ENCODE peak calls at places on chromosome 17, in six cellular contexts. One of them, this sample, is unnamed.

GRCh38 chr17:73952136-73952497 is 251.4 kb upstream of the RPL38 start:
- DNase-seq in neural crest cell: peak; percentile 32
- DNase-seq in body of pancreas: no peak
- DNase-seq in mammary epithelial cell: no peak
- DNase-seq in stomach: no peak
- DNase-seq in AG10803: no peak
- DNase-seq in this sample: peak; percentile 63

GRCh38 chr17:75181608-75182318 is 996 bp downstream of the SUMO2 start:
- DNase-seq in neural crest cell: no peak
- DNase-seq in body of pancreas: no peak
- DNase-seq in mammary epithelial cell: peak; percentile 18
- DNase-seq in stomach: peak; percentile 28
- DNase-seq in AG10803: no peak
- DNase-seq in this sample: no peak

GRCh38 chr17:61410555-61411089 is 11.0 kb downstream of the TBX2 start:
- DNase-seq in neural crest cell: peak; percentile 88
- DNase-seq in body of pancreas: peak; percentile 52
- DNase-seq in mammary epithelial cell: no peak
- DNase-seq in stomach: peak; percentile 70
- DNase-seq in AG10803: peak; percentile 43
- DNase-seq in this sample: peak; percentile 90

GRCh38 chr17:9238340-9239259 is 217.3 kb downstream of the NTN1 start:
- DNase-seq in neural crest cell: no peak
- DNase-seq in body of pancreas: no peak
- DNase-seq in mammary epithelial cell: no peak
- DNase-seq in stomach: no peak
- DNase-seq in AG10803: no peak
- DNase-seq in this sample: no peak

GRCh38 chr17:68497885-68498319 is 14.3 kb upstream of the PRKAR1A start:
- DNase-seq in neural crest cell: no peak
- DNase-seq in body of pancreas: no peak
- DNase-seq in mammary epithelial cell: no peak
- DNase-seq in stomach: peak; percentile 61
- DNase-seq in AG10803: no peak
- DNase-seq in this sample: no peak

GRCh38 chr17:10226930-10227695 is 28.7 kb upstream of the GAS7 start:
- DNase-seq in neural crest cell: peak; percentile 45
- DNase-seq in body of pancreas: no peak
- DNase-seq in mammary epithelial cell: no peak
- DNase-seq in stomach: peak; percentile 28
- DNase-seq in AG10803: no peak
- DNase-seq in this sample: peak; percentile 59

GRCh38 chr17:27379863-27380533 is 76.2 kb upstream of the KSR1 start:
- DNase-seq in neural crest cell: peak; percentile 35
- DNase-seq in body of pancreas: peak; percentile 70
- DNase-seq in mammary epithelial cell: peak; percentile 27
- DNase-seq in stomach: peak; percentile 72
- DNase-seq in AG10803: peak; percentile 52
- DNase-seq in this sample: no peak

GRCh38 chr17:68184816-68185436 is 62.9 kb upstream of the AMZ2 start:
- DNase-seq in neural crest cell: no peak
- DNase-seq in body of pancreas: no peak
- DNase-seq in mammary epithelial cell: no peak
- DNase-seq in stomach: no peak
- DNase-seq in AG10803: no peak
- DNase-seq in this sample: no peak

GRCh38 chr17:9715503-9716016 is 70.2 kb downstream of the USP43 start:
- DNase-seq in neural crest cell: no peak
- DNase-seq in body of pancreas: no peak
- DNase-seq in mammary epithelial cell: no peak
- DNase-seq in stomach: no peak
- DNase-seq in AG10803: no peak
- DNase-seq in this sample: no peak

GRCh38 chr17:61294777-61295176 is 104.9 kb upstream of the TBX2 start:
- DNase-seq in neural crest cell: no peak
- DNase-seq in body of pancreas: no peak
- DNase-seq in mammary epithelial cell: peak; percentile 48
- DNase-seq in stomach: no peak
- DNase-seq in AG10803: peak; percentile 65
- DNase-seq in this sample: no peak

GRCh38 chr17:5297245-5297644 is 15.2 kb downstream of the RABEP1 start:
- DNase-seq in neural crest cell: no peak
- DNase-seq in body of pancreas: no peak
- DNase-seq in mammary epithelial cell: peak; percentile 16
- DNase-seq in stomach: no peak
- DNase-seq in AG10803: no peak
- DNase-seq in this sample: no peak
- TF ChIP-seq CTCF in neural crest cell: no peak
- TF ChIP-seq CTCF in body of pancreas: no peak
- TF ChIP-seq CTCF in mammary epithelial cell: peak; percentile 23
- TF ChIP-seq CTCF in stomach: no peak
- TF ChIP-seq CTCF in AG10803: no peak
- TF ChIP-seq CTCF in this sample: no peak

GRCh38 chr17:31803494-31804213 is 55.4 kb downstream of the COPRS start:
- DNase-seq in neural crest cell: no peak
- DNase-seq in body of pancreas: no peak
- DNase-seq in mammary epithelial cell: no peak
- DNase-seq in stomach: no peak
- DNase-seq in AG10803: no peak
- DNase-seq in this sample: no peak

GRCh38 chr17:31811021-31811565 is 48.0 kb downstream of the COPRS start:
- DNase-seq in neural crest cell: no peak
- DNase-seq in body of pancreas: no peak
- DNase-seq in mammary epithelial cell: no peak
- DNase-seq in stomach: no peak
- DNase-seq in AG10803: no peak
- DNase-seq in this sample: no peak

GRCh38 chr17:31807846-31808245 is 51.2 kb downstream of the COPRS start:
- DNase-seq in neural crest cell: no peak
- DNase-seq in body of pancreas: no peak
- DNase-seq in mammary epithelial cell: no peak
- DNase-seq in stomach: no peak
- DNase-seq in AG10803: peak; percentile 60
- DNase-seq in this sample: no peak

GRCh38 chr17:31808521-31808920 is 50.5 kb downstream of the COPRS start:
- DNase-seq in neural crest cell: no peak
- DNase-seq in body of pancreas: no peak
- DNase-seq in mammary epithelial cell: no peak
- DNase-seq in stomach: no peak
- DNase-seq in AG10803: no peak
- DNase-seq in this sample: no peak
- TF ChIP-seq CTCF in neural crest cell: no peak
- TF ChIP-seq CTCF in body of pancreas: no peak
- TF ChIP-seq CTCF in mammary epithelial cell: no peak
- TF ChIP-seq CTCF in stomach: no peak
- TF ChIP-seq CTCF in AG10803: no peak
- TF ChIP-seq CTCF in this sample: no peak

DNA sequence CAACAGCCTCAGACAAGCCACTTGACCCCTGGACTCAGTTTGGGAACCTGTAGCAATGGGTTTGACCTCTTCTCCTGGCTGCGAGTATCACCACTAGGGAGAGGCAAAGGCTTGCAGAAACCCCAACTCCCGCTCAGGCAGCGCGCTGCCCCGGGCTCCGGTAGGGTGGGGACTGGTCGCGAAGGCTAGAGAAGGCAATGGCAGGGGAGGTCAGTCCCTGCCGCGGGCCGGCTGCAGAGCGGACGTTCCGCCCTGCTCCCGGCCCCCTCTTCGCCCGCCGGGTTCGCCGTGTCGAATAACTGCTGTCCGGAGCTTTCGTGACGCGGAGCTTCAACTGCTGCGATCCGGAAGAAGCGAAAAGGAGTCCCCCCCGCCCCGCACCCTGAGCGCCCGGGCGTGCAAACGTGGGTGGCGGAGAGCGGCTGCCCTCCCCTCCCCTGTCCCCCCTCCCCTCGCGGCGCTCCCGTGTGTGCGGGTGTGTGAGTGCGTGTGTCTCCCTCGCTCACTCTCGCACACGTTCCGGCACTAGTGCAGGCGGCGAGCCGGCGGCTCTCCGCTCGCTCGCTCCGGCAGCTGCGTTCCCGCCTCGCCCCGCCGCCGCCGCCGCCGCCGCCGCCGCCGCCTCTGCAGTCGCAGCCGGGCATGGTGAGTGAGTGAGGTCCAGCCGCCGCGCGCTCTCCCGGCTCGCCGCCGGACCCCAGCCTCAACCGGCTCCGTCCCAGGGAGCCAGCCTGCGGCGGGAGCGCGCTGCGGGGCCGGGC is 792 bp upstream of the SHISA6 start:
- DNase-seq in neural crest cell: peak; percentile 32
- DNase-seq in body of pancreas: no peak
- DNase-seq in mammary epithelial cell: no peak
- DNase-seq in stomach: peak; percentile 51
- DNase-seq in AG10803: no peak
- DNase-seq in this sample: peak; percentile 68
- TF ChIP-seq CTCF in neural crest cell: peak; percentile 35
- TF ChIP-seq CTCF in body of pancreas: peak; percentile 35
- TF ChIP-seq CTCF in mammary epithelial cell: no peak
- TF ChIP-seq CTCF in stomach: no peak
- TF ChIP-seq CTCF in AG10803: no peak
- TF ChIP-seq CTCF in this sample: no peak

GRCh38 chr17:7445011-7445927 is at the start of gene CHRNB1:
- DNase-seq in neural crest cell: peak; percentile 73
- DNase-seq in body of pancreas: peak; percentile 88
- DNase-seq in mammary epithelial cell: no peak
- DNase-seq in stomach: peak; percentile 78
- DNase-seq in AG10803: no peak
- DNase-seq in this sample: peak; percentile 94
- TF ChIP-seq CTCF in neural crest cell: peak; percentile 37
- TF ChIP-seq CTCF in body of pancreas: peak; percentile 19
- TF ChIP-seq CTCF in mammary epithelial cell: no peak
- TF ChIP-seq CTCF in stomach: no peak
- TF ChIP-seq CTCF in AG10803: no peak
- TF ChIP-seq CTCF in this sample: peak; percentile 6

GRCh38 chr17:79591695-79592094 is 19.2 kb downstream of the RBFOX3 start:
- DNase-seq in neural crest cell: no peak
- DNase-seq in body of pancreas: no peak
- DNase-seq in mammary epithelial cell: no peak
- DNase-seq in stomach: no peak
- DNase-seq in AG10803: no peak
- DNase-seq in this sample: no peak
- TF ChIP-seq CTCF in neural crest cell: no peak
- TF ChIP-seq CTCF in body of pancreas: no peak
- TF ChIP-seq CTCF in mammary epithelial cell: no peak
- TF ChIP-seq CTCF in stomach: no peak
- TF ChIP-seq CTCF in AG10803: no peak
- TF ChIP-seq CTCF in this sample: no peak

GRCh38 chr17:29619251-29619650 is 3.5 kb downstream of the CORO6 start:
- DNase-seq in neural crest cell: no peak
- DNase-seq in body of pancreas: no peak
- DNase-seq in mammary epithelial cell: no peak
- DNase-seq in stomach: no peak
- DNase-seq in AG10803: peak; percentile 37
- DNase-seq in this sample: no peak

GRCh38 chr17:29616300-29617048 is 6.2 kb downstream of the CORO6 start:
- DNase-seq in neural crest cell: no peak
- DNase-seq in body of pancreas: peak; percentile 12
- DNase-seq in mammary epithelial cell: no peak
- DNase-seq in stomach: no peak
- DNase-seq in AG10803: no peak
- DNase-seq in this sample: peak; percentile 10

GRCh38 chr17:29617125-29617480 is 5.6 kb downstream of the CORO6 start:
- DNase-seq in neural crest cell: peak; percentile 80
- DNase-seq in body of pancreas: peak; percentile 69
- DNase-seq in mammary epithelial cell: no peak
- DNase-seq in stomach: peak; percentile 83
- DNase-seq in AG10803: peak; percentile 60
- DNase-seq in this sample: peak; percentile 82

GRCh38 chr17:29618272-29619065 is 4.2 kb downstream of the CORO6 start:
- DNase-seq in neural crest cell: no peak
- DNase-seq in body of pancreas: no peak
- DNase-seq in mammary epithelial cell: no peak
- DNase-seq in stomach: no peak
- DNase-seq in AG10803: no peak
- DNase-seq in this sample: no peak

DNA sequence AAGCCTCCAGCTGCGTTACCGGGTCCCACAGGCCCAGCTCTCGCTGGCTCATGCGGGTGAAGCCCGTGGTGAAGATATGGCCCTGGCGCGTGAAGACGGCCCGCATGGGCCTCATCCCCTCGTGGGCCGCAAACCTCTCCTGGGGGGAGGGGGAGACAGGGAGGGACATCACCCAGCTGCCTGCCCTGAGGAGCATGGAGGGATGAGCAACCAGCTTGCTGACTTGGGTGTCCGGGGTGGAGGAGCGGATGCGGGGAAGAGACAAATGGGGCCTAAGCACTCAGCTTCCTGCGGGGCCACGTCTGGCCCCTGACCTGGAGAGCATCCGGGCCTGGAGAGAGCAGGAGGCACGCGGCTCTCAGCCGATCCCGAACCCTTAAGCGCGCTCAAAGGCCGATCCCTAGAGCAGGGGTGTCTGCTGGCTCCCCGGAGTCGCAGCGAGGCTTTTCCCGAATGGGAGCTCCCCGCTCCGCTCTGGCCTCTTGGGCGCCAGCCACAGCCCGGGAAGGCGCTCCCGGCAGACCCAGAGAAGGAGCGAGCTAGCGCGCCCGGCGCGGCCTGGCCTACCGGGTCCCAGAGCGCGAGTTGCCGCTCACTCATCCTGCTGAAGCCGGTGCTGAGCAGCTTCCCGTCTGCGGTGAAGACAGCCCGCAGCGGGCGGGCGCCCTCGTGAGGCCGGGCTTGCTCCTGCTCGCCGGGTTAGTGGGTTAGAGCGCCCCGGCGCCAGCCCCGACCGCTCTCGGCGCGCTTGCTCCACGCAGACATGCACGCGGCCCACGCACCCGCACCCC is 5.0 kb downstream of the CORO6 start:
- DNase-seq in neural crest cell: peak; percentile 44
- DNase-seq in body of pancreas: peak; percentile 80
- DNase-seq in mammary epithelial cell: peak; percentile 76
- DNase-seq in stomach: peak; percentile 87
- DNase-seq in AG10803: peak; percentile 72
- DNase-seq in this sample: peak; percentile 67
- TF ChIP-seq CTCF in neural crest cell: peak; percentile 74
- TF ChIP-seq CTCF in body of pancreas: peak; percentile 69
- TF ChIP-seq CTCF in mammary epithelial cell: peak; percentile 95
- TF ChIP-seq CTCF in stomach: peak; percentile 17
- TF ChIP-seq CTCF in AG10803: peak; percentile 62
- TF ChIP-seq CTCF in this sample: peak; percentile 53

DNA sequence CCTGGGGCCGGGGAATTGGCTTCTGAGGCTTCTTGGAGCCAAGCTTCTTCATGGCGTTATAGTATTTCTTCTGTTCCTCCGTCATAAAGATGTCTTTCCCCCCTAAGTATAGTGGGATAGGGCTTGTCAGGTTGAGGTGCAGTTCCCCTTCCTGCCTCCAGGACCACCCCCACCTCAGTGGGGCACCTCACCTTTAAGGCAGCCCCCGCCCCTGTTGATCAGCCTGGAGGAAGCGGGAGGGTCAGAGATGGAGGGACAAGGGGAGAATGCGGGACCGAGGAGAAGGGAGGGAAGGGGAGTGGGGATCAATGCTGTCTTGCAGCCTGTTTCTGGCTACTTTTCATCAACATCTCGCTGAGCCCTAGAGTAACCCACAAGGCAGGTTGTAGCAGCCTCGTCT is 11.6 kb upstream of the CD79B start:
- DNase-seq in neural crest cell: no peak
- DNase-seq in body of pancreas: no peak
- DNase-seq in mammary epithelial cell: no peak
- DNase-seq in stomach: no peak
- DNase-seq in AG10803: no peak
- DNase-seq in this sample: no peak
- TF ChIP-seq CTCF in neural crest cell: no peak
- TF ChIP-seq CTCF in body of pancreas: no peak
- TF ChIP-seq CTCF in mammary epithelial cell: no peak
- TF ChIP-seq CTCF in stomach: no peak
- TF ChIP-seq CTCF in AG10803: peak; percentile 5
- TF ChIP-seq CTCF in this sample: no peak